ENCODE peak calls at places on chromosomes 12 and 14, in eight cellular contexts. O is BE2C, H is pancreas, M is Calu3, R is upper lobe of right lung, S is left ventricle myocardium inferior, I is psoas muscle, J is omental fat pad. L is an unnamed sample.

GRCh38 chr12:113949321-113950305 is 16.5 kb downstream of the RBM19 start:
- DNase-seq in H (no peak), O (no peak), S (no peak), M (no peak), J (no peak), R (no peak), I (no peak), L (no peak)

GRCh38 chr12:553216-554000 is 93.7 kb downstream of the B4GALNT3 start:
- DNase-seq in R (no peak), J (no peak), I (no peak), H (no peak), M (no peak), O (no peak), S (no peak), L (no peak)

GRCh38 chr12:53746592-53747491 is 4.9 kb downstream of the CISTR start:
- DNase-seq in H (peak), M (peak), S (peak), J (peak), I (peak), R (peak), O (peak), L (peak)

GRCh38 chr14:47715330-47715729 is 39.9 kb upstream of the MDGA2 start:
- DNase-seq in H (no peak), J (no peak), I (no peak), O (no peak), S (no peak), M (no peak), R (no peak), L (no peak)

GRCh38 chr12:53660064-53660463 is 15.8 kb downstream of the ATP5MC2 start:
- DNase-seq in R (no peak), I (no peak), H (no peak), M (no peak), J (no peak), O (no peak), S (no peak), L (no peak)

GRCh38 chr12:75390156-75390898 is 562 bp upstream of the GLIPR1L2 start:
- DNase-seq in H (no peak), S (no peak), R (no peak), I (no peak), M (no peak), O (no peak), J (no peak), L (no peak)

GRCh38 chr14:53881161-53881846 is 75.3 kb downstream of the BMP4 start:
- DNase-seq in S (no peak), J (no peak), I (no peak), M (no peak), H (no peak), O (no peak), R (no peak), L (no peak)

GRCh38 chr12:26431211-26431610 is 235.8 kb downstream of the SSPN start:
- DNase-seq in J (no peak), O (no peak), I (no peak), S (no peak), H (no peak), M (no peak), R (no peak), L (no peak)

GRCh38 chr14:38994721-38995120 is 108.3 kb downstream of the SEC23A start:
- DNase-seq in R (no peak), M (no peak), J (no peak), H (no peak), S (no peak), I (no peak), O (peak), L (no peak)

GRCh38 chr12:87320724-87321123 is 708.5 kb downstream of the C12orf50 start:
- DNase-seq in I (no peak), M (no peak), R (no peak), O (no peak), J (no peak), H (no peak), S (no peak), L (no peak)

GRCh38 chr14:50233335-50234250 is 2.2 kb upstream of the SOS2 start:
- DNase-seq in S (no peak), O (no peak), H (no peak), M (no peak), J (no peak), I (no peak), R (no peak), L (no peak)

DNA sequence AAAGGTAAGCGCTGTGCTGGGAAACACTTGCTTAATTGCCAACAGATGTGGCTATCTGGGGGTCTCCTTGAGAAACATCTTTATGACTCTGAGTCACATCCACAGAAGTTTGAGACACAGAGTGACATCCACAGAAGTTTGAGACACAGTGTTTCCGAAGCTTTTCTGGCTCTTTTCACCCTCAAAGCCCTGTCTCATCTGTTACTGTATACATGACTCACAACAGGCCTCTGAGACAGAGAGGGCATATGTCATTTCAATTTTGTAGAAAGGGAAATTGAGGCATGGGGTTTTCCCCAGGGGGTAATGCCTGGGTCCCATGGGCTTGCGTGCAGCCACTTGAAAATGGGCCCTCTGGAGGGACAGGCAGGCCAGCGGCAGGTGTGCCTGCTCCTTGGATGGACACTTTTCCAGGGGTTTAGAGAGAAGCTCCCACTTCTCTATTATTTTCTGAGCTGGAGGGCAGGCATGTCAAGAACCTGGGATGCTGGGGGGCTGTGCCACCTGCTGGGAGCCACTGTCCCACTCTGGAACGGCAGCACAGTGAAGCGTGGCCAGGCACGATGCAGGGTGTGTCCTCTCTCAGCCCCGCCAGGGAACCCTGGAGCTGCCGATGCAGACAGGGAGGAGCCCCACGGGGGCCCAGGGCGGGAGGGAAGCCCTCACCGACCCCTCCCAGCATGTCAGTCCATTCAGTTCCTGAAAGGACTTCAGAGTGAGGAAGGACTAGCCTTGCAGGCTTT is 111.3 kb upstream of the FKBP4 start:
- DNase-seq in R (no peak), J (no peak), O (no peak), M (no peak), S (no peak), H (no peak), I (no peak), L (no peak)
- TF ChIP-seq CTCF in R (no peak), J (no peak), O (no peak), M (no peak), S (no peak), H (no peak), I (no peak), L (no peak)

DNA sequence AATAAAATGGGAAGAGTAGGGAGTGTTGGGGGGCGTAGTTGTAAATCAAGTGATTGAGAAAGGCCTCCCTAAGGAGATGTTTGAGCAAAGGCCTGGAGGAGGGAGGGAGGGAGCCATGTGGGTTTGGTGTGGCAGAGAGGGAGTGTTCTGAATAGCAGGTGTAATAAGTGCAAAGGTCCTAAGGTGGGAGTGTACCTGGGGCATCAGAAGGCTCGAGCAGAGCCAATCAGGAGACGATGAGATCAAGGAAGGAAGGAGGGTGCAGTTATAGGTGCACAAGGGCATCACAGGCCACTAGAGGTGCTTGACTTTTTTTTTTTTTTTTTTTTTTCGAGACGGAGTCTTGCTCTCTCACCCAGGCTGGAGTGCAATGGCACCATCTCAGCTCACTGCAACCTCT is 77.9 kb upstream of the PLXNC1 start:
- DNase-seq in J (no peak), R (no peak), I (no peak), S (no peak), H (no peak), M (no peak), O (no peak), L (no peak)
- TF ChIP-seq CTCF in J (no peak), R (no peak), I (no peak), S (no peak), H (no peak), M (no peak), O (no peak), L (no peak)

GRCh38 chr14:81453166-81453766 is 53.1 kb upstream of the STON2 start:
- DNase-seq in R (no peak), M (peak), S (no peak), H (no peak), I (peak), O (peak), J (no peak), L (peak)
- TF ChIP-seq CTCF in R (peak), M (peak), S (peak), H (peak), I (peak), O (peak), J (no peak), L (peak)

GRCh38 chr12:48003226-48004038 is 844 bp downstream of the COL2A1 start:
- DNase-seq in H (no peak), M (no peak), O (no peak), I (no peak), R (no peak), J (no peak), S (no peak), L (no peak)
- TF ChIP-seq CTCF in H (no peak), M (no peak), O (no peak), I (no peak), R (no peak), J (no peak), S (no peak), L (no peak)

DNA sequence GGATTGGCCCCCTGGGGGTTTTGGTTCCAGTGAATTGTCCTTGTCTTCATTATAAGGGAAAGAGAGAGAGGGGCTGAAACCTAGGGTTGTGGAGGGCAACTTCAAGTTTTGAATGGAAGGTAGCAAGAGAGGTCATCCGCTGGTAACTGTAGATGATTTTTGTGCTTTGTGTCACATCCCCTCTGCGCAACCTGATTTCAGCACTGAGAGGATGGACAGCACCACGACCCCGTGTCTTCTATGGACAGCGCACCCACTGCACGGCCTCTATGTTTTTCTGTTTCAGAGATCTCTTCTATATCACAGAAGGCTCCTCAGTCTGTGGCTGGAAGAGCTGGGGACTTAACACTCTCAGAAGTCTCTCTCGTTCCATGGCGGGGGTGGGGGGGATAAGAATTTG is 127.0 kb upstream of the RPH3A start:
- DNase-seq in O (no peak), R (no peak), I (no peak), M (peak), S (no peak), H (no peak), J (no peak), L (peak)
- TF ChIP-seq CTCF in O (no peak), R (no peak), I (no peak), M (no peak), S (no peak), H (no peak), J (no peak), L (no peak)

DNA sequence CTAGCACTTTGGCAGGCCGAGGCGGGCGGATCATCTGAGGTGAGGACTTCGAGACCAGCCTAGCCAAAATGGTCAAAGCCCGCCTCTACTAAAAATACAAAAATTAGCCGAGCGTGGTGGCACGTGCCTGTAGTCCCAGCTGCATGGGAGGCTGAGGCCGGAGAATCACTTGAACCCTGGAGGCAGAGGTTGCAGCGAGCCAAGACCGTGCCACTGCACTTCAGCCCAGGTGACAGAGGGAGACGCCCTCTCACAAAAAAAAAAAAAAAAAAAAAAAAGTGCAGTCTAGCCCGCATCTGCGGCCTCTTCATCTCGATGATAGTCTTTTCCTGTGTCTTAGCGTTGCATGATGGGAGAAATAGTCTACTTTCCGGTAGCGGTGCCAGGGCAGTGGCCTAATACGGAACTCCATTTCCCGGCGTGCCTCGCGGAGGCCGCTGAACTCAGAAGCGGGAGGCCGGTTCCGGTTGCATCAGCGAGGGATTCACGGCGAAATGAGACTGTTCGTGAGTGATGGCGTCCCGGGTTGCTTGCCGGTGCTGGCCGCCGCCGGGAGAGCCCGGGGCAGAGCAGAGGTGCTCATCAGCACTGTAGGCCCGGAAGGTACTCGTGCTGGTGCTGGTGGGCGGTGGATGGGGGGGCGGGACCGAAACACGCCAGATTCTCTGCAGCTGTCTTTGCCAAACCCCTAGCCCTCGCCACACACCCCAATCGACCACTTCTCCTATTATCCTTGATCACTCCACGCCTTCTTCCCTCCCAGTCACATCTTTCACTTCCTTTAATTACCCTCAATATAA is at the start of gene MARS1:
- DNase-seq in R (peak), J (peak), S (peak), M (peak), O (peak), I (peak), H (peak), L (peak)
- TF ChIP-seq CTCF in R (no peak), J (no peak), S (no peak), M (no peak), O (no peak), I (no peak), H (no peak), L (no peak)

DNA sequence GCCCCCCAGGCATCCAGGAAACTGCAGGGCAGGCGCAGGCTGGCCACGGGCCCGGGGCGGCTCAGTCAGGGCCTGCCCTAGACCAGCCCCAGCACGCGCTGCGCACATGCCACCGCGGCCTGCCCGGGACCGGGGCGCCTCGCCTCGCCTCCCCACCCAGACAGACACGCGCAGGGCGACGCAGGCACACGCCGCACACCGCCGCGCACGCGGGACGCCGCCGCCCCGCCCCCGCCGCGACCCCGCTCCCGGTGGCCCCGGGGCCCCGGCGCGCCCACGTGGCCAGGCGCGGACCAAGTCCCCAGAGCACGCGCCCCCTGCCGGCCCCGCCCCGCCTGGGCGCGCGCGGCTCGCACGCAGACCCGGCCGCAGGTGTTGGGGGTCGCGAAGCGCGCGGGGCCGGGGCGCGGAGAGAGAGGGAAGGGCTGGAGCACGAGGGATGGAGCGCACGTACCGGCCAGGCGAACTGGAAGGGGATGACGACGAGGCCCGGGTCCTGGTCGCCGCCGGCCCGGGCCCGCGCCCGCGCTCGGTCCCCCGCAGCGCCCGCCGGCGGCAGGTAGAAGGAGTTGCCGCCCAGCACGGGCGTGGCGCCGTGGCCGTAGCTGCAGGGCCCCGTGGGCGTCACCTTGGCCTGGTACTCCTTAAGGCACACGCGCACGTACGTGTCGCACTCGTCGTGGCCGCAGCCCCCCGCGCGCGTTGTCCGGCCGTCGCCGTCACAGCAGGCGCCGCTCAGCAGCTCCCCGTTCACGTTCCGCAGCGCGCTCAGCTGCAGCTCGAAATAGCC is 1.1 kb downstream of the JAG2 start:
- DNase-seq in M (peak), J (no peak), I (peak), O (no peak), H (no peak), S (no peak), R (no peak), L (no peak)
- TF ChIP-seq CTCF in M (no peak), J (no peak), I (peak), O (no peak), H (no peak), S (peak), R (no peak), L (no peak)

GRCh38 chr12:51023625-51024395 is 2.4 kb downstream of the SLC11A2 start:
- DNase-seq in I (no peak), R (no peak), J (no peak), M (no peak), S (no peak), H (no peak), O (no peak), L (no peak)

GRCh38 chr12:51025182-51025747 is 919 bp downstream of the SLC11A2 start:
- DNase-seq in I (no peak), J (no peak), R (no peak), H (no peak), O (no peak), M (no peak), S (no peak), L (no peak)

GRCh38 chr12:51027342-51027835 is 1.2 kb upstream of the SLC11A2 start:
- DNase-seq in S (no peak), J (no peak), M (no peak), I (no peak), R (no peak), H (no peak), O (no peak), L (no peak)

GRCh38 chr12:51028126-51028810 is 2.1 kb upstream of the SLC11A2 start:
- DNase-seq in M (peak), H (peak), J (no peak), I (no peak), O (peak), S (no peak), R (no peak), L (no peak)

DNA sequence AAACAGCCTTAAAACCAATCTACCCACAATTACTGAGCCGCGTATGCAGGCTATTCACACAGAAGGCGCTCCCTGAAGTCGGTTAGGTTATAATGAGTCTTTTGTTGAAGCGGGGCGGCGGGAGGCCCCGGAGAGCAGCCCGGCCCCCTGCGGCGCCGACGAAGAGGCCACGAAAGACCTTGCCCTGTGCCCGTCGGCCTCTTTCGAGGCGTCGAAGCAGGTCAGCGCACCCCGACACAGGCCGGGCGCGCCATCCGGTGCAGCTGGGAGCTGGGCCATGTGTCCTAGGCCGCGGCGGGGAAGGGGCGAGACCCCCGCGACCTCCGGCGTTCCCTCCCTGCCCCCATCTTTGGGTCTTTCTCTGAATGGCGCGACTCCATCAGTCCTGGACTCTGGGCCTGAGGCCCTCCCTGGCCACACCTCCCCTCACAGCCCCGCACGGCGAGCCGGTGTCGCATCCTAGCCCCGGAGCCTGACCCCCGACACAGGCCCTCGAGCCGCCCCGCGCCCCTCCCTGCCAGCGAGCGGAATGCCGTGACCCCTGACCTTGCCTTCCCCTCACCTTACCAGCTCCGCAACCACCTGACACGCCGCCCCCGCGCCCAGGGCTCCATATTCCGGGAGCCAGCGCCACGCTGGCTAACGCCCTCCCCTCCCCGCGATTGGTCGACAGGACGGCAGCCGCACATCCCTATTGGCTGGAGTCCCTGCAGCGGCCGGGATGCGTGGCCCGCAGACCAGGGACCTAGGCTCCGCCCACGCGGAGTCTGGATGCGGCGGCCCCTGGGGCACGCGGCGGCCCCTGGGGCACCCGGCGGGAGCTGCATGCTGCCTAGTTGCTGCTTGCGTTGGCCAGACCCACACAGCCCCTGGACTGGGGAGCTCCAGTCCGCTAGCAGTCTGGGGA is at the start of gene SLC11A2:
- DNase-seq in O (peak), I (peak), M (peak), H (peak), J (peak), S (peak), R (peak), L (peak)
- TF ChIP-seq CTCF in O (peak), I (peak), M (no peak), H (no peak), J (no peak), S (no peak), R (peak), L (no peak)